ENCODE peak calls at places on chromosomes 13 and 19, in four cellular contexts. C is suprapubic skin, D is spleen, V is GM12878. L is an unnamed sample.

GRCh38 chr13:86445584-86446140 is 646.4 kb upstream of the SLITRK6 start:
- DNase-seq in C (no peak), D (no peak), V (no peak), L (no peak)

GRCh38 chr13:75319244-75319643 is 162.7 kb downstream of the TBC1D4 start:
- DNase-seq in C (no peak), D (no peak), V (no peak), L (no peak)

GRCh38 chr13:106527806-106528205 is 7.7 kb downstream of the EFNB2 start:
- DNase-seq in C (no peak), D (no peak), V (no peak), L (no peak)

GRCh38 chr19:18883530-18884304 is 12.2 kb downstream of the CERS1 start:
- DNase-seq in C (no peak), D (no peak), V (no peak), L (no peak)

GRCh38 chr19:58033741-58034475 is at the start of gene ZSCAN1:
- DNase-seq in C (peak), D (peak), V (no peak), L (no peak)

GRCh38 chr13:105908581-105908980 is 626.9 kb downstream of the EFNB2 start:
- DNase-seq in C (no peak), D (no peak), V (no peak), L (no peak)

GRCh38 chr13:25733061-25733491 is 318.7 kb downstream of the SHISA2 start:
- DNase-seq in C (no peak), D (no peak), V (no peak), L (no peak)

GRCh38 chr13:110233181-110233641 is 73.7 kb downstream of the COL4A1 start:
- DNase-seq in C (peak), D (no peak), V (no peak), L (peak)

GRCh38 chr13:100089633-100090032 is 740 bp downstream of the PCCA start:
- DNase-seq in C (no peak), D (no peak), V (no peak), L (no peak)

GRCh38 chr19:42132851-42133528 is 744 bp upstream of the POU2F2 start:
- DNase-seq in C (no peak), D (peak), V (peak), L (no peak)

GRCh38 chr13:91470084-91470621 is 71.7 kb downstream of the GPC5 start:
- DNase-seq in C (no peak), D (no peak), V (no peak), L (no peak)

GRCh38 chr19:19280561-19280960 is 7.5 kb upstream of the TM6SF2 start:
- DNase-seq in C (no peak), D (no peak), V (no peak), L (no peak)

GRCh38 chr13:110221331-110221730 is 85.6 kb downstream of the COL4A1 start:
- DNase-seq in C (no peak), D (no peak), V (no peak), L (no peak)

GRCh38 chr19:53432088-53432661 is 391 bp downstream of the ZNF761 start:
- DNase-seq in C (peak), D (peak), V (no peak), L (no peak)

GRCh38 chr13:108037348-108037747 is 178.0 kb downstream of the LIG4 start:
- DNase-seq in C (no peak), D (no peak), V (no peak), L (no peak)

GRCh38 chr13:109738298-109738746 is 48.1 kb downstream of the IRS2 start:
- DNase-seq in C (no peak), D (no peak), V (no peak), L (no peak)

GRCh38 chr13:105971312-105971711 is 564.1 kb downstream of the EFNB2 start:
- DNase-seq in C (no peak), D (no peak), V (no peak), L (no peak)

GRCh38 chr13:79935121-79935520 is 405.8 kb downstream of the SPRY2 start:
- DNase-seq in C (no peak), D (no peak), V (no peak), L (no peak)

GRCh38 chr19:1935484-1936208 is 5.3 kb upstream of the CSNK1G2 start:
- DNase-seq in C (no peak), D (peak), V (no peak), L (no peak)

GRCh38 chr13:90690458-90691063 is 656.9 kb upstream of the MIR17HG start:
- DNase-seq in C (no peak), D (no peak), V (no peak), L (no peak)

GRCh38 chr19:17681505-17682125 is 6.5 kb downstream of the UNC13A start:
- DNase-seq in C (no peak), D (no peak), V (no peak), L (no peak)

GRCh38 chr19:1658446-1659433 is 6.3 kb upstream of the TCF3 start:
- DNase-seq in C (no peak), D (no peak), V (no peak), L (no peak)

GRCh38 chr19:4066682-4067395 is at the start of gene ZBTB7A:
- DNase-seq in C (no peak), D (peak), V (no peak), L (peak)
- TF ChIP-seq POLR2A in C (peak), D (no peak), V (peak), L (no peak)

DNA sequence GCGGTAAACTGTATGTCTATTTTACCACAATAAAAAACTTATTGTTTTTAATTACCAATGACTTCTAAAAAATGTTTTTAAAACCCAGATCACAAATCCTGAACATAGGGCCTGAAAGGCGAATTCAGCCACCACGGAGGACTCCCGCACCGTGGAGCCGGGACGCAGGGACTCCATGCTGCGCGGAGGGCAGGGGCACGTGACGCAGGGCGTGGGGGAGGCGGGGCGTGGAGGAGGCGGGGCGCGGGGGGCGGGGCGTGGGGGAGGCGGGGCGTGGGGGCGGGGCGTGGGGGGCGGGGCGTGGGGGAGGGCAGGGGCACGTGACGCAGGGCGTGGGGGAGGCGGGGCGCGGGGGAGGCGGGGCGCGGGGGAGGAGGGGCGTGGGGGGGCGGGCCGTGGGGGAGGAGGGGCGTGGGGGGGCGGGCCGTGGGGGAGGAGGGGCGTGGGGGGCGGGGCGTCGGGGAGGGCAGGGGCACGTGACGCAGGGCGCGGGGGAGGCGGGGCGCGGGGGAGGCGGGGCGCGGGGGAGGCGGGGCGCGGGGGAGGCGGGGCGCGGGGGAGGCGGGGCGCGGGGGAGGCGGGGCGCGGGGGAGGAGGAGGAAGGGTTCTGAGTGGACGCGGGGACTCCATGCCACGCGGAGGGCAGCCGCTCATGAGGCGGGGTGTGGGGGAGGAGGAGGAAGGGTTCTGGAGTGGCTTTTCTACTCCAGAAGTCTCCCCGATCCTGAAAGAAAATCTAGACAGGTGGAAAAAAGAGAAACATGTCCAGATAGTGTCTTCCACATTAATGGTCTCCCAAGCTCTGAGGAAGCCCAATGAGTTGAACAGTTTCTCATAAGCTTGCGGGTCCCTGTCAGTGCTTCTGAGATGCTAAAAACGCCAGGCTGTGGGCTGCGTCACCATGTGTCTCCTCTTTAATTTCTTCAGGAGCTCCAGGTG is 4.4 kb upstream of the PROZ start:
- DNase-seq in C (peak), D (peak), V (peak), L (peak)
- TF ChIP-seq POLR2A in C (no peak), D (no peak), V (peak), L (peak)

GRCh38 chr19:49663224-49663623 is 2.4 kb downstream of the IRF3 start:
- DNase-seq in C (no peak), D (no peak), V (no peak), L (no peak)

GRCh38 chr19:49664171-49665070 is 1.2 kb downstream of the IRF3 start:
- DNase-seq in C (peak), D (peak), V (no peak), L (peak)

GRCh38 chr19:49667473-49667872 is 1.7 kb downstream of the BCL2L12 start:
- DNase-seq in C (no peak), D (no peak), V (no peak), L (no peak)

GRCh38 chr19:49666120-49666444 is 349 bp downstream of the BCL2L12 start:
- DNase-seq in C (no peak), D (no peak), V (no peak), L (no peak)

DNA sequence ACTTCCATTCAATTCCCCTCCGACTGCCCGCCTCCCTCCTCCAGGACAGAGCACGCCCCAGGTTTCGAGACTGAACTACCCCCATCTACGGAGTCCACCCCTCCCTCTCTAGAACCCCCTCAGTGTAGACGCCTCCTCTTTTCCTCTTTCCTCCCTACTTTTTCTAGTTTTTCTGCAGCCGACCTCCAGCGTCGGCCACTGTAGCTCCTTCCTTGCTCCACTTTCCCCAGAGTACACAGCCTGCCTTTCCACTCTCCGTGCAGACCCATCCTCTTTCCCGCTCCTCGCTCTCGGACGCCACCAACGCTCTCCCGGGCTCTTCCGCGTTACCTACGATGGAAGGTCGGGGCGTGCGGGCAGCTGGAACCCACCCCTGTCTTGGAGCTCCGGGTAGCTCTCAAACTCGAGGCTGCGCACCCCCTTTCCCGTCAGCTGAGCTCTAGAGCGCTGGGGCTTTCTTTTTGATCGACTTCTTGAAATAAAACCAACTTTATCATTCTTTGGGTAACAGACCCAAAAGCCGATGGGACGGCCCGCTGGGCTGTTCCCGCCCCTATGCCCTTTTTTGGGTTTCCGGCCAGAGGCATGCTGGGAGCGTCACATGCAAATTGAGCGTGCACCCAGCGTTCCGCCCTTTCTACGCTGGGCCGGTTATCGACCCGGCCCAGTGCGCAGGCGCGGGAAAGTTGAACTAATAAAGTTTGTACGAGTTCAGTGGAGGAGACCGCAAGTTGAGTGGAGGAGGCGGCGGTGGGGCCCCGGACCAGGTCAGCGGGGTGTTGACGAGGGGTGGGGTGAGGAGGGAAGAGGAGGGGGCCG is at the start of the genes BCL2L12 and IRF3:
- DNase-seq in C (peak), D (peak), V (peak), L (peak)
- TF ChIP-seq POLR2A in C (no peak), D (no peak), V (peak), L (peak)

GRCh38 chr19:35928507-35928906 is 7.7 kb upstream of the LRFN3 start:
- DNase-seq in C (no peak), D (no peak), V (no peak), L (no peak)

GRCh38 chr19:35935911-35936737 is at the start of gene LRFN3:
- DNase-seq in C (no peak), D (peak), V (no peak), L (no peak)

GRCh38 chr19:35931874-35932202 is 4.3 kb upstream of the LRFN3 start:
- DNase-seq in C (no peak), D (no peak), V (no peak), L (no peak)

GRCh38 chr19:35932291-35932936 is 3.8 kb upstream of the LRFN3 start:
- DNase-seq in C (no peak), D (no peak), V (no peak), L (no peak)

DNA sequence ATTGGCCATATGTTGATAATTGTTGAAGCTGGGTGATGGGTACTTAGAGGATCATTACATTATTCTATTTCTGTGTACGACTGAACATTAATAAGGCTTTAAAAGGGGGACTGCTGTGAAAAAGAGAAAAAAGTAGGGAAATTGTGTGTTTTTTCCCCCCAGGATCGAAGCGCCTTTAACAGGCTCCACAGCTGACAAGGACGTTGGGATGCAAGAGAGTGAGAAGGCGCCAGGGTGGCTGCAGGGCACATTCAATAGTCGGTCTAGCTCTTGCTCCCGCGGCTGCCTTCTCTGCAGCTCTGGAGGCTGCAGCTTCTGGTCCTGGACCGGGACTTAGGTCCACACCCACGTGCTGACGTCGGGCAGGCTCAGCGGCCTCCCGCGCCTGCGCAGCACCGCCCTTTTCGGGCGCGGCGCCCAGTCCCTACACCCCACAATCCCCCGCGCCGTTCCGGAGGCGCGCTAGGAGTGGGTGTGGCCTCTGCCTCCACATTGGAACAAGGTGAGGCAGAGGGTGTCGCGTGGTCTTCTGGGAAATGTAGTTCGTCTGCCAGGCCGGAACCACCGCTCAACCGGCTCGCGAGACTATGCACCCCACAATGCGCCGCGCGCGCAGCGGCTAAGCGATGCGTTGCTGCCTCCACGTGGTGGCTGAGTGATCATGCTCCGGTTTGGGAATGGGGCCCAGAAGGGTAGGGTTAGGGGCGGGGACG is 4.9 kb upstream of the LRFN3 start:
- DNase-seq in C (peak), D (peak), V (peak), L (peak)
- TF ChIP-seq POLR2A in C (peak), D (peak), V (peak), L (peak)

GRCh38 chr19:16661480-16662034 is 618 bp downstream of the TMEM38A start:
- DNase-seq in C (peak), D (no peak), V (no peak), L (no peak)

GRCh38 chr19:16657384-16657783 is 2.6 kb downstream of the SMIM7 start:
- DNase-seq in C (no peak), D (no peak), V (no peak), L (no peak)

GRCh38 chr19:16659464-16659831 is 496 bp downstream of the SMIM7 start:
- DNase-seq in C (no peak), D (no peak), V (no peak), L (no peak)

GRCh38 chr19:16659832-16660708 is at the start of gene SMIM7:
- DNase-seq in C (peak), D (peak), V (peak), L (peak)

GRCh38 chr19:16660763-16661479 is at the start of gene TMEM38A:
- DNase-seq in C (peak), D (peak), V (no peak), L (no peak)
- TF ChIP-seq POLR2A in C (no peak), D (no peak), V (peak), L (no peak)

DNA sequence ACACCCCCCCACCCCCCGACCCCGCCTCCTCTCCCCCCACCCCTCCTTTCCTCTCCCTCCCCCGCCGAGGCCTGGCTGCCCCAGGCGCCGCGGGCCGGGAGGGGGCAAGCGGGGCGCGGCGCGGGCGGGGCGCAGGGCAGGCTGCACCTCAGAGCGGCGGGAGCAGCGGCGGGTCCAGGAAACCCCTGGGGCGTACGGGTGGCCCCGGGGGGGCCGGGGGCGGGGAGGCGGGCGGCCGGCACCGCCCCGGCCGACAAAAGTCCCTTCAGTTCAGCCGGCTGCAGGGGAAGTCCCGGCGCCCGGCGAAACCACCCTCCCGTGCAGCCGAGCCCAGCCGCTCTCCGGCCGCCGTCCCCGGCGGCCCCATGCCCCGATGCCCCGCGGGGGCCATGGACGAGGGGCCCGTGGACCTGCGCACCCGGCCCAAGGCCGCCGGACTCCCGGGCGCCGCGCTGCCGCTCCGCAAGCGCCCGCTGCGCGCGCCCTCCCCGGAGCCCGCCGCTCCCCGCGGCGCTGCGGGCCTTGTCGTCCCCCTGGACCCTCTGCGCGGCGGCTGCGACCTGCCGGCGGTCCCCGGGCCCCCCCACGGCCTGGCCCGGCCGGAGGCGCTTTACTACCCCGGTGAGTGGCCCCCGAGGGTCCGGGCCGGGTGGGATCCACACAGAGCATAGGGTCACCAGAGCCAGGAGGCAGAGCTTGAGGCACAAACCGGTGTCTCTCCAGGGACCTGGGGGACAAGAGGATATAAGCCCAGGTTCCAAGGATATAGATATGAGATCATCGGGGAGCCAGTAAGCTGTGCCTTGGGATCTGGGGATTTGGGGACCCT is at the start of gene BCL3:
- DNase-seq in C (no peak), D (peak), V (no peak), L (no peak)
- TF ChIP-seq POLR2A in C (peak), D (no peak), V (peak), L (peak)

GRCh38 chr19:8085606-8086464 is 33.3 kb downstream of the CCL25 start:
- DNase-seq in C (no peak), D (no peak), V (no peak), L (no peak)
- TF ChIP-seq POLR2A in C (no peak), D (no peak), V (no peak), L (no peak)

GRCh38 chr19:13094771-13095392 is 7.8 kb downstream of the LYL1 start:
- DNase-seq in C (no peak), D (peak), V (no peak), L (no peak)

GRCh38 chr19:13092608-13093260 is 9.9 kb downstream of the LYL1 start:
- DNase-seq in C (no peak), D (no peak), V (no peak), L (no peak)

GRCh38 chr19:13094285-13094595 is 8.4 kb downstream of the LYL1 start:
- DNase-seq in C (no peak), D (peak), V (no peak), L (no peak)

GRCh38 chr19:13092206-13092605 is 10.5 kb downstream of the LYL1 start:
- DNase-seq in C (no peak), D (no peak), V (no peak), L (no peak)

DNA sequence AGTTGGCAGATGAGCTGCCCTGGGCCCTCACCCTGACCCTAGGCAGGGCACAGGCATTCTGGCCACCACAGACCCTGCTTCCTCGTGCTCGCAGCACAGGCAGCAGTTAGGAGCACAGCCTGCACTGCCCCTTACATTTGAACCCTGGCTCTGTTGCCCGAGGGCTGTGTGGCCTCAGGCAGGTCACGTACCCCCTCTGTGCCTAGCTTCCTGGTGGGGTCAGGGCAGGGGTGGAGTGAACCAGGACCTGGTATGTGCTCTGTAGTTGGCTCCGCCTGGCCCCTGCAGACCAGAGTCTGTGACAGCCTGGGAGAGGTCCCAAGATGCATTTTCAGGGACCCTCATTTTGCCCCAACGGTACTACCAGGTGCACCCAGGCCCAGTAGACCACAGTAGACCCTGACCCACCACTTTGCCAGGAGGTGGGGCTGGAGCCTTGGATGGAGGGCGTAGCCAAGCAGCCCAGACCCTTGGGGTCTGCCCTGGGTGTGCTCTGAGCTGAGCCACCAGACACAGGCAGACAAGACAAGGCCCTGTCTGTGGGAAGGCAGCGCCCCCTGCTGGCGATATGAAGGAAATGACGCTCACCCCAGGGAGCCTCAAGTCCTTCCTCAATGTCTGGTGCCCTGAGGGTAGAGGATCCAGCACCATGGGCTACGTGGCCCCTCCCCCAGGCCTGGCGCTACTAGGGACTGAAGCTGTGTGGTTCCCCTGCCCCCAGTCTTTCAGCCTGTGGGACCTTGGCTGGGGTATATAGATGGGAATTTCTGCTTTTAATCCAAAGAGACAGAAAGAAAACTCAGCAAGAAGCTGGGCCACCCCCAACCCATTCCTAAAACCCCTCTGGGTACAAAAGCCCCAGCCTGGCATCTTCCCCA is 9.0 kb downstream of the LYL1 start:
- DNase-seq in C (peak), D (peak), V (no peak), L (no peak)
- TF ChIP-seq POLR2A in C (no peak), D (no peak), V (no peak), L (no peak)